ENCODE peak calls at places on chromosomes 1 and 21, in five cellular contexts. K, S, C, M and E are unnamed samples.

GRCh38 chr1:216600730-216601426 is 122.4 kb downstream of the ESRRG start:
- DNase-seq in K (peak), S (peak), C (peak), M (peak), E (peak)

GRCh38 chr1:179955318-179955638 is 668 bp downstream of the CEP350 start:
- DNase-seq in K (no peak), S (peak), C (no peak), M (no peak), E (peak)

GRCh38 chr1:94156226-94156625 is 35.3 kb upstream of the ABCA4 start:
- DNase-seq in K (no peak), S (peak), C (no peak), M (no peak), E (no peak)

GRCh38 chr1:230301820-230302219 is 124.3 kb downstream of the PGBD5 start:
- DNase-seq in K (no peak), S (no peak), C (no peak), M (no peak), E (no peak)

GRCh38 chr1:234309598-234310459 is 63.4 kb upstream of the COA6 start:
- DNase-seq in K (peak), S (peak), C (peak), M (peak), E (peak)

GRCh38 chr1:117658676-117659075 is 52.8 kb downstream of the TENT5C start:
- DNase-seq in K (no peak), S (no peak), C (no peak), M (no peak), E (no peak)

GRCh38 chr1:173148971-173149370 is 58.2 kb downstream of the TNFSF4 start:
- DNase-seq in K (no peak), S (peak), C (no peak), M (no peak), E (no peak)

GRCh38 chr1:233599542-233600073 is 14.3 kb upstream of the KCNK1 start:
- DNase-seq in K (no peak), S (no peak), C (no peak), M (no peak), E (no peak)

GRCh38 chr1:209199822-209200221 is 383.7 kb upstream of the CAMK1G start:
- DNase-seq in K (peak), S (no peak), C (no peak), M (peak), E (no peak)

GRCh38 chr21:32770514-32771133 is 931 bp downstream of the PAXBP1 start:
- DNase-seq in K (no peak), S (peak), C (peak), M (no peak), E (peak)

GRCh38 chr1:46521417-46521816 is 30.0 kb downstream of the KNCN start:
- DNase-seq in K (no peak), S (no peak), C (no peak), M (no peak), E (no peak)

GRCh38 chr1:110876748-110877341 is 3.9 kb downstream of the CD53 start:
- DNase-seq in K (no peak), S (no peak), C (no peak), M (no peak), E (no peak)

GRCh38 chr21:37032877-37033471 is 26.5 kb downstream of the RIPPLY3 start:
- DNase-seq in K (no peak), S (peak), C (no peak), M (no peak), E (peak)

GRCh38 chr1:86703696-86704455 is 500 bp upstream of the SH3GLB1 start:
- DNase-seq in K (peak), S (no peak), C (peak), M (no peak), E (no peak)

GRCh38 chr1:248625971-248626370 is 8.9 kb downstream of the OR2T11 start:
- DNase-seq in K (no peak), S (no peak), C (no peak), M (no peak), E (no peak)

GRCh38 chr1:2381741-2382620 is 9.4 kb downstream of the MORN1 start:
- DNase-seq in K (peak), S (peak), C (peak), M (peak), E (peak)

GRCh38 chr1:158115126-158115525 is 65.6 kb upstream of the CD1D start:
- DNase-seq in K (no peak), S (no peak), C (no peak), M (no peak), E (no peak)

GRCh38 chr1:245578306-245578705 is 423.5 kb downstream of the KIF26B start:
- DNase-seq in K (no peak), S (no peak), C (no peak), M (no peak), E (no peak)

GRCh38 chr1:111481387-111482221 is 7.8 kb downstream of the C1orf162 start:
- DNase-seq in K (peak), S (peak), C (peak), M (peak), E (peak)

GRCh38 chr1:81731989-81732388 is 68.7 kb upstream of the ADGRL2 start:
- DNase-seq in K (no peak), S (no peak), C (no peak), M (no peak), E (no peak)

GRCh38 chr21:42176864-42177263 is 42.1 kb upstream of the ABCG1 start:
- DNase-seq in K (no peak), S (no peak), C (no peak), M (no peak), E (no peak)

GRCh38 chr1:112727716-112728115 is 12.6 kb upstream of the PPM1J start:
- DNase-seq in K (no peak), S (peak), C (no peak), M (no peak), E (peak)

GRCh38 chr1:110383311-110383990 is 7.4 kb downstream of the SLC16A4 start:
- DNase-seq in K (no peak), S (no peak), C (no peak), M (no peak), E (no peak)

GRCh38 chr1:231359113-231359512 is 21.0 kb downstream of the SPRTN start:
- DNase-seq in K (no peak), S (peak), C (no peak), M (no peak), E (peak)

GRCh38 chr1:23343246-23344110 is 606 bp downstream of the HNRNPR start:
- DNase-seq in K (peak), S (peak), C (no peak), M (no peak), E (peak)

GRCh38 chr1:238701024-238701423 is 685.3 kb upstream of the CHRM3 start:
- DNase-seq in K (no peak), S (no peak), C (no peak), M (no peak), E (no peak)

GRCh38 chr1:245810789-245811337 is 656.1 kb downstream of the KIF26B start:
- DNase-seq in K (no peak), S (no peak), C (no peak), M (peak), E (no peak)

GRCh38 chr1:7420706-7421105 is 350.4 kb upstream of the VAMP3 start:
- DNase-seq in K (peak), S (no peak), C (no peak), M (peak), E (no peak)

GRCh38 chr1:32220746-32221580 is 1.2 kb downstream of the TMEM234 start:
- DNase-seq in K (no peak), S (no peak), C (no peak), M (no peak), E (no peak)

GRCh38 chr1:207025144-207025880 is 7.2 kb downstream of the C1orf116 start:
- DNase-seq in K (peak), S (peak), C (no peak), M (peak), E (peak)

GRCh38 chr1:221449801-221450470 is 292.0 kb downstream of the DUSP10 start:
- DNase-seq in K (no peak), S (peak), C (no peak), M (no peak), E (no peak)

GRCh38 chr1:85319931-85320330 is 43.5 kb upstream of the BCL10 start:
- DNase-seq in K (no peak), S (no peak), C (no peak), M (no peak), E (no peak)
- H2BK120ac ChIP-seq in K (no peak), S (peak), C (no peak), M (no peak), E (no peak)

GRCh38 chr1:56464294-56464693 is 115.1 kb downstream of the PLPP3 start:
- DNase-seq in K (no peak), S (no peak), C (no peak), M (no peak), E (no peak)

GRCh38 chr1:56459260-56459659 is 120.1 kb downstream of the PLPP3 start:
- DNase-seq in K (no peak), S (no peak), C (no peak), M (no peak), E (no peak)

GRCh38 chr1:56462209-56462608 is 117.2 kb downstream of the PLPP3 start:
- DNase-seq in K (no peak), S (no peak), C (no peak), M (no peak), E (no peak)

GRCh38 chr1:56457767-56458375 is 121.5 kb downstream of the PLPP3 start:
- DNase-seq in K (no peak), S (no peak), C (no peak), M (no peak), E (no peak)

GRCh38 chr1:56461158-56462127 is 117.9 kb downstream of the PLPP3 start:
- DNase-seq in K (peak), S (no peak), C (no peak), M (no peak), E (no peak)
- H3K14ac ChIP-seq in K (no peak), S (no peak), C (no peak), M (no peak), E (no peak)

GRCh38 chr21:34128674-34129038 is 55.3 kb downstream of the MRPS6 start:
- DNase-seq in K (no peak), S (no peak), C (no peak), M (no peak), E (no peak)
- H3K4ac ChIP-seq in K (no peak), S (peak), C (no peak), M (no peak), E (peak)

GRCh38 chr1:214329456-214330220 is 48.7 kb downstream of the SMYD2 start:
- DNase-seq in K (no peak), S (no peak), C (no peak), M (no peak), E (no peak)

GRCh38 chr1:214331827-214332423 is 51.0 kb downstream of the SMYD2 start:
- DNase-seq in K (peak), S (peak), C (no peak), M (peak), E (peak)

GRCh38 chr1:214330240-214330639 is 49.3 kb downstream of the SMYD2 start:
- DNase-seq in K (no peak), S (no peak), C (no peak), M (no peak), E (no peak)

GRCh38 chr1:214330715-214331114 is 49.8 kb downstream of the SMYD2 start:
- DNase-seq in K (no peak), S (no peak), C (no peak), M (no peak), E (no peak)

DNA sequence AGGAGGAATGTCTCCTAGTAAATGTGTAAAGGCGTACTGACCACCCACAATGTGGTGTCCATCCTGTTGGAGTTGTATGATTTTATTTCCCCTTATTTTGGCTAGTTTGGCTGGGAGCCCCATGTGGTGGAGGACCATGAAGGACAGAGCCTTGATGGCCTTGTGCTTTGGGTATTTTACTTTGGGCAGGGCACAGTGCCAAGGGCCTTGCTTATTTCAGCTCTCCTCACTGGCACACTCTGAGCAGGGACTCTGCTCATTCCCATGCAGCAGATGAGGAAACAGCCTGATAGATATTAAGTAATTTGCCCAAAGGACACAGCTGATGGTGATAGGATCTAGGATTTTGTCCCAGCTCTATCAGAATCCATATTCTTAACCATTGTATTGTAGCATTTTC is 50.2 kb downstream of the SMYD2 start:
- DNase-seq in K (no peak), S (no peak), C (no peak), M (no peak), E (no peak)
- H2BK120ac ChIP-seq in K (no peak), S (no peak), C (no peak), M (no peak), E (no peak)

GRCh38 chr1:156664046-156664948 is 12.9 kb downstream of the NES start:
- DNase-seq in K (peak), S (peak), C (no peak), M (peak), E (peak)
- H3K14ac ChIP-seq in K (peak), S (peak), C (peak), M (no peak), E (peak)

DNA sequence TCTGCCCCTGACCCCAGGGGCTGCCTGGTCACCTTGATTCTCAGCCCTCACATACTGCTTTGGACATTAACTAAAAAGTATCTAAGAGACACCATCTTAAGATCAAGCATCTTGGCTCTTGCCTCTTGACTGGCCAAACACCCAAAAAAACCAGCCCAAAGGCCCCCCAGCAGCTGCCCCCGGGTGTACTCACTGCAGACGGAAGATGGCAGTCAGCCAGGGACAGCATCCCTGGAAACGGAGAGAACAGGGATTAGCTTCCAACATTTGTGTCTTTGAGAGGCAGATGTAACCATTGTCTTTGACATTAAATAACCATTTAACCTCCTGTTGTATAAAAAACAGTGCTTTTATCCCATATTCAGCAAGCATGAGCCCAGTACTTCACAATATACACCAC is 11.3 kb downstream of the TMEM63A start:
- DNase-seq in K (no peak), S (no peak), C (no peak), M (no peak), E (no peak)
- H3K4ac ChIP-seq in K (no peak), S (no peak), C (no peak), M (no peak), E (no peak)

DNA sequence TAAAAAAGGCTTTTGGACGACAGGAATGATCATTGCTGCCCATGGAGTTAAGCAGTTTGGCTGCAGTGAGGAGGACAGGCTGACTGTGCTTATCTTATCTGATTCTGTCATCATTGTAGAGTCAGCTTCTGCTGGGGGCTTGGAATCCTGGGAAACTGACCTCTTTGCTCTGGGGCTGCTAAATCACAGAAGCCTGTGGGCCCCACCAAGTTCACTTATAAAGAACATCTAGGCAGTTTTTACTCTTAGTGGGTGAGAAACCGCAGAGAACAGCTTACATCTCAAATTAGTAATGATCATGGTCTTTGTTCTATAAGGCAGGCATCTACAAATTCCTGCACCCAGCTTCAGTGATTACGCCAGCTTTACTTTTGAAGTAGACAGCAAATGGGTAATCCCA is 75.7 kb downstream of the ZC3H11B start:
- DNase-seq in K (no peak), S (no peak), C (no peak), M (no peak), E (peak)
- H2BK120ac ChIP-seq in K (no peak), S (no peak), C (no peak), M (no peak), E (no peak)

DNA sequence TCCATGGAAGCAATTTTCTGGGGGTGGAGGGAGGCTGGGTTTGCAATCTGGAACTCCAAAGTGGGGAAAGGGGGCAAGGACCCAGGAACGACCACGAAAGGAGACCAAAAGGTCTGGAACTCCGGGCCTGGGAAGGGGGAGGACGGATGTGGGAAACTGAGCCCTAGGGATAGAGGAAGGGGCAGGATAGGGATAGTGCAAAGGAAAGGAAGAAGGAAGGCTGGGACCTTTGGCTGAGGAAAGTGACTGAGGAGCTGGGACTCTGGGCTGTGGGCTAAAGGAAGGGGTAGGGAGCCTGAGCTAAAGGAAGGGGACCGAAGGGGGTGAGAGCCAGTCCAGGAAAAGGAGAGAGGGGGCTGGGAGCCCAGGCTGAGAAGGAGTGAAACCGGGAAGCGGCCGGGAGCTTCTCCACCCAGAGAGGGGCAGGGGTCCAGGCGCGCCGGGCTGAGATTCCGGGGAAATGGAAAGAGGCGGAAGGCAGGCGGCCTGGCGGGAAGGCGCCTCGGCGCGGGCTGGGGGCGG is 395 bp downstream of the SLC9A1 start:
- DNase-seq in K (no peak), S (no peak), C (no peak), M (no peak), E (no peak)
- H3K14ac ChIP-seq in K (peak), S (peak), C (peak), M (no peak), E (no peak)

GRCh38 chr1:1326075-1326605 is 1.5 kb downstream of the CPTP start:
- DNase-seq in K (no peak), S (no peak), C (no peak), M (no peak), E (no peak)

GRCh38 chr1:1322952-1323351 is 1.5 kb downstream of the INTS11 start:
- DNase-seq in K (no peak), S (no peak), C (no peak), M (no peak), E (no peak)

GRCh38 chr1:1324084-1324523 is 356 bp downstream of the INTS11 start:
- DNase-seq in K (no peak), S (no peak), C (no peak), M (no peak), E (no peak)

GRCh38 chr1:1325288-1326074 is 879 bp downstream of the CPTP start:
- DNase-seq in K (no peak), S (no peak), C (no peak), M (no peak), E (peak)

GRCh38 chr1:1324524-1325287 is at the start of the genes CPTP and INTS11:
- DNase-seq in K (peak), S (peak), C (peak), M (peak), E (peak)
- H3K4ac ChIP-seq in K (no peak), S (peak), C (peak), M (peak), E (peak)

GRCh38 chr1:92080128-92080985 is at the start of gene BTBD8:
- DNase-seq in K (peak), S (peak), C (peak), M (peak), E (peak)
- H2BK120ac ChIP-seq in K (no peak), S (peak), C (no peak), M (no peak), E (no peak)